ENCODE peak calls at places on chromosomes 13 and 19, in four cellular contexts. G is astrocyte, Z is IMR-90, E is mammary epithelial cell. D is an unnamed sample.

GRCh38 chr19:5539431-5539833 is 28.3 kb downstream of the TINCR start:
- DNase-seq in G (no peak), Z (no peak), E (no peak), D (no peak)

GRCh38 chr19:47723573-47723923 is 10.3 kb downstream of the EHD2 start:
- DNase-seq in G (peak; percentile 92), Z (peak; percentile 95), E (peak; percentile 77), D (peak; percentile 58)

GRCh38 chr19:47239610-47240296 is 8.8 kb upstream of the BBC3 start:
- DNase-seq in G (peak; percentile 47), Z (peak; percentile 47), E (peak; percentile 25), D (no peak)

GRCh38 chr19:17075860-17076538 is 422 bp downstream of the MYO9B start:
- DNase-seq in G (no peak), Z (peak; percentile 33), E (peak; percentile 13), D (no peak)

GRCh38 chr13:21638319-21639282 is 32.3 kb upstream of the FGF9 start:
- DNase-seq in G (no peak), Z (peak; percentile 4), E (peak; percentile 75), D (peak; percentile 1)

GRCh38 chr13:110047511-110047910 is 259.4 kb downstream of the COL4A1 start:
- DNase-seq in G (peak; percentile 99), Z (peak; percentile 91), E (no peak), D (no peak)

GRCh38 chr19:13621413-13621812 is 115.1 kb upstream of the CACNA1A start:
- DNase-seq in G (peak; percentile 93), Z (peak; percentile 96), E (peak; percentile 98), D (peak; percentile 54)

GRCh38 chr13:109924376-109924775 is 138.0 kb upstream of the IRS2 start:
- DNase-seq in G (no peak), Z (no peak), E (no peak), D (no peak)

GRCh38 chr13:101116826-101117225 is 299.5 kb downstream of the NALCN start:
- DNase-seq in G (no peak), Z (no peak), E (no peak), D (no peak)

GRCh38 chr19:32622002-32622401 is 41.0 kb downstream of the PDCD5 start:
- DNase-seq in G (no peak), Z (no peak), E (no peak), D (no peak)

GRCh38 chr13:57843555-57843954 is 212.0 kb downstream of the PCDH17 start:
- DNase-seq in G (no peak), Z (no peak), E (no peak), D (no peak)

GRCh38 chr19:9078651-9079050 is 8.2 kb upstream of the OR1M1 start:
- DNase-seq in G (no peak), Z (no peak), E (no peak), D (no peak)

GRCh38 chr13:86567119-86567518 is 767.9 kb upstream of the SLITRK6 start:
- DNase-seq in G (no peak), Z (no peak), E (no peak), D (no peak)

GRCh38 chr13:33272531-33273124 is 12.9 kb downstream of the STARD13 start:
- DNase-seq in G (no peak), Z (no peak), E (peak; percentile 41), D (no peak)

GRCh38 chr19:41356984-41357739 is 3.4 kb upstream of the TGFB1 start:
- DNase-seq in G (no peak), Z (no peak), E (no peak), D (no peak)

GRCh38 chr19:7526093-7526929 is 3.9 kb downstream of the MCOLN1 start:
- DNase-seq in G (no peak), Z (no peak), E (no peak), D (no peak)

GRCh38 chr19:15187026-15188007 is 13.5 kb downstream of the NOTCH3 start:
- DNase-seq in G (no peak), Z (no peak), E (no peak), D (no peak)

GRCh38 chr13:51848674-51849073 is 3.7 kb upstream of the TMEM272 start:
- DNase-seq in G (peak; percentile 49), Z (peak; percentile 67), E (no peak), D (no peak)

GRCh38 chr13:28110414-28110813 is 10.0 kb upstream of the FLT3 start:
- DNase-seq in G (no peak), Z (no peak), E (no peak), D (no peak)

GRCh38 chr19:49084206-49085019 is 838 bp upstream of the SNRNP70 start:
- DNase-seq in G (no peak), Z (no peak), E (no peak), D (no peak)

GRCh38 chr13:66200555-66200954 is 1029.6 kb downstream of the PCDH9 start:
- DNase-seq in G (no peak), Z (no peak), E (no peak), D (no peak)

GRCh38 chr13:48263196-48263595 is 30.2 kb downstream of the ITM2B start:
- DNase-seq in G (no peak), Z (no peak), E (peak; percentile 12), D (no peak)

GRCh38 chr13:92355213-92355612 is 871.4 kb upstream of the GPC6 start:
- DNase-seq in G (peak; percentile 39), Z (peak; percentile 5), E (no peak), D (no peak)

GRCh38 chr13:101452519-101453485 is at the start of gene ITGBL1:
- DNase-seq in G (no peak), Z (peak; percentile 25), E (peak; percentile 55), D (peak; percentile 56)

GRCh38 chr19:12365372-12366162 is at the start of gene ZNF442:
- DNase-seq in G (peak; percentile 92), Z (peak; percentile 93), E (peak; percentile 93), D (peak; percentile 80)

GRCh38 chr19:12365094-12365371 is 450 bp downstream of the ZNF442 start:
- DNase-seq in G (peak; percentile 22), Z (peak; percentile 22), E (peak; percentile 30), D (no peak)

GRCh38 chr19:12364391-12365093 is 941 bp downstream of the ZNF442 start:
- DNase-seq in G (peak; percentile 3), Z (peak; percentile 4), E (peak; percentile 5), D (no peak)
- H2AFZ ChIP-seq in G (peak overlapping the region; percentile 87), Z (peak overlapping the region; percentile 96), E (peak overlapping the region; percentile 86), D (peak overlapping the region; percentile 81)

DNA sequence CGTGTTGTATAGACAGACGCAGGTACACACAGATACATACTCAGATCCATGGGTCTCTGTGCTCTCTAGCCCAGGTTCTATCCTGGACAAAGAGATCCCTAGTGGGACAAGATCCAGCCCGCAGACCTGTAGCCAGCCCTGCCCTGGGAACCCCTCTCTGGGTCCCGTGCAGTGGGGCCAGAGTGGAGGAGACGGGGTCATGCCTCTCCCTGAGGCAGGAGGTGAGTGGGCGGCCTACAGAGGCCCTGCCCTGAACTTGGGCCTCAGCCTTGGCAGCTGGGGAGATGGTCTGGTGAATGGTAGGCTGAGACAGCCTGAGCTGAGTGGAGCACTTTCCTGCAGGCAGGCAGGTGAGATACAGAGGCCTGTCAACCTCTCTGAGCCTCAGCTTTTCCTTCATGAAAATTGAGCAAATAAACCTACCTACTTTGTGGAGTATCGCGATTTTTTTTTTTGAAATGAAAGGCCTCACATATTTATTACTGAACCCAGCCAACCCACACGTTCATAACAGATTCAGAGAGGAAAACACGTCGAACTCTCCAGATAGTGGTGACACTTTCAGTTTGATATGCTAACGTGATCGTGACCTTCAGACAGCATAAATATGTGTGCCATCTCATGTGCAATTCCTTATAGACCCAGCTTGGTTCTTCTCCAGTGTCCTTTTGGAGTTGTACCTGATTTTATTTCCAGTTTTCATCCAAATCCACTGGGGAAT is 3.4 kb upstream of the JUND start:
- DNase-seq in G (no peak), Z (no peak), E (no peak), D (no peak)
- H2AFZ ChIP-seq in G (no peak overlapping the region), Z (peak overlapping the region; percentile 34), E (peak overlapping the region; percentile 63), D (no peak overlapping the region)

DNA sequence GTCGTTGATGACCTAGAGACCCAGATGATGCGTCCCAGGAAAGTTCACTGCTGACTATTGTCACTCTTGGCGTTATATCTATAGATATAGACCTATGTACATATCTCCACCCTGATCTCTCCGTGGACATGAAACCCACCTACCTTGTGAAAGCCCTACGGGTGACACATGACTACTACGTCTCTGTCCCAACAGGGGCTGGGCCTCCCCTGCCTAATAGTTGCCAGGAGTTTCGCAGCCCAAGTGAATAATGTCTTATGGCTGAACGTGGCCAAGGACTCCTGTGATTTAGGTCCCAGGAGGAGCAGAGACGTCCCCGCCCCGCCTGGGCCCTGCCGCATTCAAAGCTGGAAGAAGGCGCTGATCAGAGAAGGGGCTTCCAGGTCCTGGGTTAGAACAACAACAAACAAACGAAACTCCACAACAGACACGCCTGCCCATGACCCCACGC is 4.9 kb upstream of the POU4F1 start:
- DNase-seq in G (no peak), Z (no peak), E (no peak), D (no peak)
- H2AFZ ChIP-seq in G (peak overlapping the region; percentile 43), Z (peak overlapping the region; percentile 29), E (peak overlapping the region; percentile 69), D (no peak overlapping the region)

DNA sequence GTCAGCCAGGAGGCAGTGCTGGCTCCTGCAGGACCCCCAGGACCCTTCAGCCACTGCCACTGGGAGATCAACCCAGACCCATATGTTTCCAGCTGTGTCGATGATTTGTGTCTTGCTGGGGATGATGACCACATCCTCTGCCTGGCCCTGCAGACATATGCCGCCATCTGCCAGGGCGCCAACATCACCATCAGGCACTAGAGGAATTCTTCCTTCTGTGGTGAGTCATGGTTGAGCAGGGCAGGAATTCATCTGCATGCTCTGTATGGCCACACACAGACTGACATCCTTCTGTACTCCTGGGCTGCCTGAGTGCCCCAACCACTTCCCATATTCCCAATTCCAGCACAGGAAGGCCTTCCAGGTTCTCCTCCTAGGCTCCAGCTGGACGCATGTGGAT is 27.1 kb upstream of the FXYD3 start:
- DNase-seq in G (peak; percentile 80), Z (peak; percentile 87), E (peak; percentile 81), D (peak; percentile 64)
- H2AFZ ChIP-seq in G (no peak overlapping the region), Z (peak overlapping the region; percentile 60), E (peak overlapping the region; percentile 29), D (no peak overlapping the region)

GRCh38 chr19:2783781-2784145 is 690 bp upstream of the SGTA start:
- DNase-seq in G (no peak), Z (no peak), E (no peak), D (no peak)
- H2AFZ ChIP-seq in G (peak overlapping the region; percentile 74), Z (peak overlapping the region; percentile 94), E (no peak overlapping the region), D (peak overlapping the region; percentile 92)